ENCODE peak calls at places on chromosomes 4 and X, in seven cellular contexts. One of them, this sample, is unnamed.

GRCh38 chr4:3421470-3421869 is 20.3 kb upstream of the HGFAC start:
- DNase-seq in upper lobe of left lung: peak
- DNase-seq in fibroblast of mammary gland: no peak
- DNase-seq in neural crest cell: no peak
- DNase-seq in tibial nerve: no peak
- DNase-seq in glutamatergic neuron: peak
- DNase-seq in mesothelial cell of epicardium: no peak
- DNase-seq in this sample: no peak

GRCh38 chrX:153645921-153646481 is 1.0 kb upstream of the DUSP9 start:
- DNase-seq in upper lobe of left lung: no peak
- DNase-seq in neural crest cell: no peak
- DNase-seq in fibroblast of mammary gland: no peak
- DNase-seq in tibial nerve: no peak
- DNase-seq in mesothelial cell of epicardium: no peak
- DNase-seq in glutamatergic neuron: no peak
- DNase-seq in this sample: no peak

GRCh38 chrX:12080265-12080664 is 58.0 kb upstream of the FRMPD4 start:
- DNase-seq in tibial nerve: peak
- DNase-seq in neural crest cell: no peak
- DNase-seq in fibroblast of mammary gland: peak
- DNase-seq in glutamatergic neuron: no peak
- DNase-seq in mesothelial cell of epicardium: no peak
- DNase-seq in upper lobe of left lung: no peak
- DNase-seq in this sample: no peak

GRCh38 chr4:3375688-3376087 is 66.1 kb upstream of the HGFAC start:
- DNase-seq in neural crest cell: no peak
- DNase-seq in glutamatergic neuron: no peak
- DNase-seq in upper lobe of left lung: peak
- DNase-seq in fibroblast of mammary gland: peak
- DNase-seq in tibial nerve: no peak
- DNase-seq in mesothelial cell of epicardium: no peak
- DNase-seq in this sample: no peak

GRCh38 chr4:140743194-140743931 is 12.8 kb downstream of the TBC1D9 start:
- DNase-seq in fibroblast of mammary gland: peak
- DNase-seq in neural crest cell: no peak
- DNase-seq in upper lobe of left lung: no peak
- DNase-seq in glutamatergic neuron: no peak
- DNase-seq in tibial nerve: no peak
- DNase-seq in mesothelial cell of epicardium: no peak
- DNase-seq in this sample: no peak

GRCh38 chrX:41734530-41734929 is 10.5 kb downstream of the GPR82 start:
- DNase-seq in upper lobe of left lung: no peak
- DNase-seq in fibroblast of mammary gland: peak
- DNase-seq in mesothelial cell of epicardium: no peak
- DNase-seq in neural crest cell: no peak
- DNase-seq in glutamatergic neuron: no peak
- DNase-seq in tibial nerve: no peak
- DNase-seq in this sample: no peak

GRCh38 chr4:120406960-120407359 is 340.3 kb upstream of the MAD2L1 start:
- DNase-seq in upper lobe of left lung: no peak
- DNase-seq in fibroblast of mammary gland: no peak
- DNase-seq in tibial nerve: no peak
- DNase-seq in mesothelial cell of epicardium: no peak
- DNase-seq in neural crest cell: no peak
- DNase-seq in glutamatergic neuron: no peak
- DNase-seq in this sample: no peak

GRCh38 chr4:186190456-186191265 is 706 bp upstream of the CYP4V2 start:
- DNase-seq in upper lobe of left lung: no peak
- DNase-seq in tibial nerve: peak
- DNase-seq in neural crest cell: no peak
- DNase-seq in glutamatergic neuron: peak
- DNase-seq in mesothelial cell of epicardium: peak
- DNase-seq in fibroblast of mammary gland: peak
- DNase-seq in this sample: peak

GRCh38 chr4:167831853-167832252 is 260.5 kb upstream of the ANXA10 start:
- DNase-seq in neural crest cell: no peak
- DNase-seq in fibroblast of mammary gland: peak
- DNase-seq in tibial nerve: no peak
- DNase-seq in mesothelial cell of epicardium: no peak
- DNase-seq in upper lobe of left lung: no peak
- DNase-seq in glutamatergic neuron: no peak
- DNase-seq in this sample: no peak

GRCh38 chr4:76803522-76803921 is 94.4 kb downstream of the SOWAHB start:
- DNase-seq in mesothelial cell of epicardium: no peak
- DNase-seq in tibial nerve: peak
- DNase-seq in fibroblast of mammary gland: peak
- DNase-seq in upper lobe of left lung: no peak
- DNase-seq in glutamatergic neuron: no peak
- DNase-seq in neural crest cell: no peak
- DNase-seq in this sample: no peak

GRCh38 chr4:54099959-54100606 is at the start of gene GSX2:
- DNase-seq in mesothelial cell of epicardium: no peak
- DNase-seq in tibial nerve: no peak
- DNase-seq in upper lobe of left lung: peak
- DNase-seq in fibroblast of mammary gland: no peak
- DNase-seq in neural crest cell: no peak
- DNase-seq in glutamatergic neuron: peak
- DNase-seq in this sample: no peak

GRCh38 chr4:48008021-48008596 is 8.4 kb downstream of the CNGA1 start:
- DNase-seq in upper lobe of left lung: no peak
- DNase-seq in glutamatergic neuron: no peak
- DNase-seq in mesothelial cell of epicardium: no peak
- DNase-seq in neural crest cell: no peak
- DNase-seq in fibroblast of mammary gland: peak
- DNase-seq in tibial nerve: no peak
- DNase-seq in this sample: no peak

GRCh38 chr4:132530846-132531245 is 618.2 kb upstream of the PCDH10 start:
- DNase-seq in mesothelial cell of epicardium: no peak
- DNase-seq in fibroblast of mammary gland: no peak
- DNase-seq in glutamatergic neuron: no peak
- DNase-seq in upper lobe of left lung: no peak
- DNase-seq in tibial nerve: no peak
- DNase-seq in neural crest cell: no peak
- DNase-seq in this sample: no peak

GRCh38 chr4:104064650-104065577 is 345.1 kb upstream of the TACR3 start:
- DNase-seq in upper lobe of left lung: no peak
- DNase-seq in neural crest cell: peak
- DNase-seq in tibial nerve: peak
- DNase-seq in glutamatergic neuron: peak
- DNase-seq in mesothelial cell of epicardium: peak
- DNase-seq in fibroblast of mammary gland: peak
- DNase-seq in this sample: no peak

GRCh38 chr4:97496298-97496873 is 646.9 kb downstream of the STPG2 start:
- DNase-seq in glutamatergic neuron: no peak
- DNase-seq in tibial nerve: no peak
- DNase-seq in upper lobe of left lung: no peak
- DNase-seq in fibroblast of mammary gland: no peak
- DNase-seq in mesothelial cell of epicardium: no peak
- DNase-seq in neural crest cell: no peak
- DNase-seq in this sample: no peak

GRCh38 chr4:101201421-101201820 is 145.9 kb downstream of the PPP3CA start:
- DNase-seq in upper lobe of left lung: no peak
- DNase-seq in fibroblast of mammary gland: peak
- DNase-seq in neural crest cell: no peak
- DNase-seq in mesothelial cell of epicardium: no peak
- DNase-seq in tibial nerve: no peak
- DNase-seq in glutamatergic neuron: no peak
- DNase-seq in this sample: no peak

GRCh38 chr4:20544645-20545044 is 155.6 kb upstream of the PACRGL start:
- DNase-seq in tibial nerve: no peak
- DNase-seq in mesothelial cell of epicardium: no peak
- DNase-seq in glutamatergic neuron: no peak
- DNase-seq in upper lobe of left lung: no peak
- DNase-seq in neural crest cell: no peak
- DNase-seq in fibroblast of mammary gland: peak
- DNase-seq in this sample: no peak

GRCh38 chr4:139279723-139280620 is at the start of gene MGARP:
- DNase-seq in mesothelial cell of epicardium: peak
- DNase-seq in upper lobe of left lung: peak
- DNase-seq in tibial nerve: no peak
- DNase-seq in fibroblast of mammary gland: peak
- DNase-seq in neural crest cell: peak
- DNase-seq in glutamatergic neuron: peak
- DNase-seq in this sample: peak

GRCh38 chrX:102651242-102651967 is at the start of gene GPRASP1:
- DNase-seq in glutamatergic neuron: peak
- DNase-seq in fibroblast of mammary gland: peak
- DNase-seq in neural crest cell: peak
- DNase-seq in upper lobe of left lung: peak
- DNase-seq in mesothelial cell of epicardium: peak
- DNase-seq in tibial nerve: peak
- DNase-seq in this sample: peak

GRCh38 chr4:101284546-101284945 is 62.8 kb downstream of the PPP3CA start:
- DNase-seq in neural crest cell: no peak
- DNase-seq in tibial nerve: no peak
- DNase-seq in glutamatergic neuron: no peak
- DNase-seq in mesothelial cell of epicardium: no peak
- DNase-seq in upper lobe of left lung: no peak
- DNase-seq in fibroblast of mammary gland: peak
- DNase-seq in this sample: no peak

GRCh38 chr4:117085185-117085701 is at the start of gene TRAM1L1:
- DNase-seq in tibial nerve: no peak
- DNase-seq in fibroblast of mammary gland: peak
- DNase-seq in neural crest cell: peak
- DNase-seq in glutamatergic neuron: peak
- DNase-seq in upper lobe of left lung: peak
- DNase-seq in mesothelial cell of epicardium: peak
- DNase-seq in this sample: no peak
- TF ChIP-seq CTCF in tibial nerve: no peak
- TF ChIP-seq CTCF in fibroblast of mammary gland: no peak
- TF ChIP-seq CTCF in neural crest cell: peak
- TF ChIP-seq CTCF in glutamatergic neuron: no peak
- TF ChIP-seq CTCF in upper lobe of left lung: no peak
- TF ChIP-seq CTCF in mesothelial cell of epicardium: no peak
- TF ChIP-seq CTCF in this sample: no peak

DNA sequence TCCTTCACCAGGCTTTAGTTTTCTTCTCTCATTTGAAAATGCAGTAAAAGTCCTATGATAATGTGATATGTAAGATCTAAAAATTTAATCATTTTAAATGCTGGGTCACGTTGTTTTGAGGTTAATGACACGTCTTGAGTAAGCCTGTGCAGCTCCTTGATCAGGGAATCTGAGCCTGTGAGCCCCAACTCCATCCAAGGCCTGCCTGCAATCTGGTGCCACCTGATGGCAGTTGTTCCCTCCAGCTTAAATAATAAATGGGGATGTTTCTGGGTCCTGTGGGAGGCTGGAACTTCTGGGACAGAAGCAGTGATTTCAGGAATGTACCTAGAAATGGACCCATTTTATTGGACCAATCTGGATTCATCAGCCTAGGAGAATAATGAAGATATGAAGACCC is 455.4 kb upstream of the ADGRL3 start:
- DNase-seq in glutamatergic neuron: no peak
- DNase-seq in upper lobe of left lung: no peak
- DNase-seq in tibial nerve: no peak
- DNase-seq in fibroblast of mammary gland: peak
- DNase-seq in mesothelial cell of epicardium: no peak
- DNase-seq in neural crest cell: no peak
- DNase-seq in this sample: no peak
- TF ChIP-seq CTCF in glutamatergic neuron: no peak
- TF ChIP-seq CTCF in upper lobe of left lung: no peak
- TF ChIP-seq CTCF in tibial nerve: no peak
- TF ChIP-seq CTCF in fibroblast of mammary gland: peak
- TF ChIP-seq CTCF in mesothelial cell of epicardium: no peak
- TF ChIP-seq CTCF in neural crest cell: no peak
- TF ChIP-seq CTCF in this sample: no peak

GRCh38 chr4:154332681-154333421 is 158.7 kb downstream of the DCHS2 start:
- DNase-seq in upper lobe of left lung: peak
- DNase-seq in mesothelial cell of epicardium: no peak
- DNase-seq in tibial nerve: peak
- DNase-seq in neural crest cell: no peak
- DNase-seq in glutamatergic neuron: peak
- DNase-seq in fibroblast of mammary gland: peak
- DNase-seq in this sample: peak
- TF ChIP-seq CTCF in upper lobe of left lung: no peak
- TF ChIP-seq CTCF in mesothelial cell of epicardium: no peak
- TF ChIP-seq CTCF in tibial nerve: no peak
- TF ChIP-seq CTCF in neural crest cell: no peak
- TF ChIP-seq CTCF in glutamatergic neuron: peak
- TF ChIP-seq CTCF in fibroblast of mammary gland: no peak
- TF ChIP-seq CTCF in this sample: no peak

GRCh38 chrX:95055991-95056390 is 1382.0 kb downstream of the FAM133A start:
- DNase-seq in fibroblast of mammary gland: no peak
- DNase-seq in neural crest cell: no peak
- DNase-seq in tibial nerve: no peak
- DNase-seq in upper lobe of left lung: no peak
- DNase-seq in mesothelial cell of epicardium: no peak
- DNase-seq in glutamatergic neuron: no peak
- DNase-seq in this sample: no peak

GRCh38 chrX:95057341-95057740 is 1383.3 kb downstream of the FAM133A start:
- DNase-seq in upper lobe of left lung: no peak
- DNase-seq in tibial nerve: no peak
- DNase-seq in neural crest cell: no peak
- DNase-seq in fibroblast of mammary gland: peak
- DNase-seq in mesothelial cell of epicardium: no peak
- DNase-seq in glutamatergic neuron: no peak
- DNase-seq in this sample: no peak

GRCh38 chrX:95059909-95060308 is 1385.9 kb downstream of the FAM133A start:
- DNase-seq in mesothelial cell of epicardium: no peak
- DNase-seq in fibroblast of mammary gland: no peak
- DNase-seq in tibial nerve: no peak
- DNase-seq in upper lobe of left lung: no peak
- DNase-seq in neural crest cell: no peak
- DNase-seq in glutamatergic neuron: no peak
- DNase-seq in this sample: no peak

GRCh38 chrX:95058815-95059214 is 1384.8 kb downstream of the FAM133A start:
- DNase-seq in mesothelial cell of epicardium: no peak
- DNase-seq in fibroblast of mammary gland: peak
- DNase-seq in glutamatergic neuron: no peak
- DNase-seq in tibial nerve: no peak
- DNase-seq in upper lobe of left lung: no peak
- DNase-seq in neural crest cell: no peak
- DNase-seq in this sample: no peak

GRCh38 chrX:95056901-95057300 is 1382.9 kb downstream of the FAM133A start:
- DNase-seq in glutamatergic neuron: no peak
- DNase-seq in fibroblast of mammary gland: peak
- DNase-seq in tibial nerve: no peak
- DNase-seq in neural crest cell: no peak
- DNase-seq in upper lobe of left lung: no peak
- DNase-seq in mesothelial cell of epicardium: no peak
- DNase-seq in this sample: no peak
- TF ChIP-seq CTCF in glutamatergic neuron: no peak
- TF ChIP-seq CTCF in fibroblast of mammary gland: peak
- TF ChIP-seq CTCF in tibial nerve: no peak
- TF ChIP-seq CTCF in neural crest cell: peak
- TF ChIP-seq CTCF in upper lobe of left lung: no peak
- TF ChIP-seq CTCF in mesothelial cell of epicardium: no peak
- TF ChIP-seq CTCF in this sample: no peak

DNA sequence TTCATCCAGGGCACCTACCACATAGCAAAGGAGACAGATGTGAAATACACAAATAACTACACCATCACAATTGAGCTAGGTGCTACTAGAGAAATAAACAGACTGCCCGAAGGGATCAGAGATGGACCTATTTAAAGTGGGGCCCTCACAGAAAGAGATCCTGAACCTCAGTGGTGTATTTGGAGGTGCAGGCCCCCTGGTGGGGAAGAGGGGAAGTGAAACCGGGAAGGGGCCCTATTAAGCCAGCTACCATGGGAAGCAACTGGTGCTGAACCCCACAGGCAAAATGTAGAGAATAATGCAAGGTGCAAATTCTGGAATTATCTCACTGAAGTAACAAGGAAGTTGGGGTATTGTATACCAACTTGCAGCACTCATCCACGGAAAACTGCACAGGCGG is 78.6 kb upstream of the FAM9A start:
- DNase-seq in fibroblast of mammary gland: peak
- DNase-seq in tibial nerve: peak
- DNase-seq in neural crest cell: peak
- DNase-seq in glutamatergic neuron: peak
- DNase-seq in upper lobe of left lung: no peak
- DNase-seq in mesothelial cell of epicardium: no peak
- DNase-seq in this sample: no peak
- TF ChIP-seq CTCF in fibroblast of mammary gland: peak
- TF ChIP-seq CTCF in tibial nerve: peak
- TF ChIP-seq CTCF in neural crest cell: peak
- TF ChIP-seq CTCF in glutamatergic neuron: peak
- TF ChIP-seq CTCF in upper lobe of left lung: peak
- TF ChIP-seq CTCF in mesothelial cell of epicardium: peak
- TF ChIP-seq CTCF in this sample: no peak

This sample was measured in activated B cell treated with CpG ODN at 0.5 μM for 24 hours.